ENCODE peak calls at places on chromosomes 11 and 22, in nine cellular contexts. One of them, this sample, is unnamed.

GRCh38 chr11:124586247-124586860 is 16.6 kb downstream of the OR8A1 start:
- DNase-seq in mesenchymal stem cell: peak; percentile 64
- DNase-seq in HFF-Myc: peak; percentile 16
- DNase-seq in GM23248: peak; percentile 69
- DNase-seq in HEK293T: peak; percentile 54
- DNase-seq in ovary: no peak
- DNase-seq in fibroblast of the aortic adventitia: peak; percentile 67
- DNase-seq in effector CD4-positive, alpha-beta T cell: peak; percentile 7
- DNase-seq in stimulated activated naive CD4-positive, alpha-beta T cell treated with Interleukin-2 at 50 U/mL for 16 hours: peak; percentile 10
- DNase-seq in this sample: peak; percentile 12

GRCh38 chr11:70226967-70227366 is 23.9 kb downstream of the FADD start:
- DNase-seq in GM23248: peak; percentile 38
- DNase-seq in mesenchymal stem cell: no peak
- DNase-seq in HEK293T: peak; percentile 53
- DNase-seq in fibroblast of the aortic adventitia: no peak
- DNase-seq in effector CD4-positive, alpha-beta T cell: no peak
- DNase-seq in ovary: no peak
- DNase-seq in HFF-Myc: no peak
- DNase-seq in stimulated activated naive CD4-positive, alpha-beta T cell treated with Interleukin-2 at 50 U/mL for 16 hours: no peak
- DNase-seq in this sample: peak; percentile 84

GRCh38 chr11:61028135-61028729 is 56.8 kb downstream of the CD6 start:
- DNase-seq in effector CD4-positive, alpha-beta T cell: peak; percentile 56
- DNase-seq in fibroblast of the aortic adventitia: no peak
- DNase-seq in GM23248: no peak
- DNase-seq in stimulated activated naive CD4-positive, alpha-beta T cell treated with Interleukin-2 at 50 U/mL for 16 hours: peak; percentile 68
- DNase-seq in ovary: no peak
- DNase-seq in mesenchymal stem cell: no peak
- DNase-seq in HEK293T: no peak
- DNase-seq in HFF-Myc: no peak
- DNase-seq in this sample: no peak

GRCh38 chr11:119979716-119980115 is 158.2 kb downstream of the TRIM29 start:
- DNase-seq in HEK293T: no peak
- DNase-seq in effector CD4-positive, alpha-beta T cell: no peak
- DNase-seq in fibroblast of the aortic adventitia: no peak
- DNase-seq in HFF-Myc: no peak
- DNase-seq in mesenchymal stem cell: no peak
- DNase-seq in GM23248: no peak
- DNase-seq in stimulated activated naive CD4-positive, alpha-beta T cell treated with Interleukin-2 at 50 U/mL for 16 hours: no peak
- DNase-seq in ovary: no peak
- DNase-seq in this sample: no peak

GRCh38 chr22:43197271-43197941 is 10.5 kb upstream of the TTLL12 start:
- DNase-seq in stimulated activated naive CD4-positive, alpha-beta T cell treated with Interleukin-2 at 50 U/mL for 16 hours: no peak
- DNase-seq in ovary: no peak
- DNase-seq in HEK293T: no peak
- DNase-seq in effector CD4-positive, alpha-beta T cell: no peak
- DNase-seq in fibroblast of the aortic adventitia: no peak
- DNase-seq in mesenchymal stem cell: peak; percentile 13
- DNase-seq in GM23248: peak; percentile 68
- DNase-seq in HFF-Myc: no peak
- DNase-seq in this sample: no peak

GRCh38 chr11:66373261-66373660 is 1.7 kb upstream of the SLC29A2 start:
- DNase-seq in GM23248: no peak
- DNase-seq in ovary: no peak
- DNase-seq in effector CD4-positive, alpha-beta T cell: no peak
- DNase-seq in HFF-Myc: no peak
- DNase-seq in HEK293T: peak; percentile 4
- DNase-seq in fibroblast of the aortic adventitia: no peak
- DNase-seq in mesenchymal stem cell: no peak
- DNase-seq in stimulated activated naive CD4-positive, alpha-beta T cell treated with Interleukin-2 at 50 U/mL for 16 hours: no peak
- DNase-seq in this sample: peak; percentile 37

GRCh38 chr11:134482128-134482527 is 70.1 kb upstream of the B3GAT1 start:
- DNase-seq in ovary: no peak
- DNase-seq in GM23248: no peak
- DNase-seq in HFF-Myc: no peak
- DNase-seq in effector CD4-positive, alpha-beta T cell: no peak
- DNase-seq in stimulated activated naive CD4-positive, alpha-beta T cell treated with Interleukin-2 at 50 U/mL for 16 hours: no peak
- DNase-seq in mesenchymal stem cell: no peak
- DNase-seq in fibroblast of the aortic adventitia: no peak
- DNase-seq in HEK293T: no peak
- DNase-seq in this sample: no peak

GRCh38 chr11:82756765-82757650 is 23.3 kb upstream of the FAM181B start:
- DNase-seq in GM23248: no peak
- DNase-seq in stimulated activated naive CD4-positive, alpha-beta T cell treated with Interleukin-2 at 50 U/mL for 16 hours: no peak
- DNase-seq in HEK293T: no peak
- DNase-seq in effector CD4-positive, alpha-beta T cell: no peak
- DNase-seq in HFF-Myc: no peak
- DNase-seq in ovary: no peak
- DNase-seq in fibroblast of the aortic adventitia: no peak
- DNase-seq in mesenchymal stem cell: no peak
- DNase-seq in this sample: no peak

GRCh38 chr11:121894581-121894980 is 221.4 kb downstream of the BLID start:
- DNase-seq in HFF-Myc: no peak
- DNase-seq in ovary: no peak
- DNase-seq in stimulated activated naive CD4-positive, alpha-beta T cell treated with Interleukin-2 at 50 U/mL for 16 hours: no peak
- DNase-seq in fibroblast of the aortic adventitia: no peak
- DNase-seq in GM23248: peak; percentile 76
- DNase-seq in effector CD4-positive, alpha-beta T cell: no peak
- DNase-seq in HEK293T: no peak
- DNase-seq in mesenchymal stem cell: peak; percentile 48
- DNase-seq in this sample: no peak